ENCODE peak calls at places on chromosomes 5 and 9, in five cellular contexts. O is body of pancreas, C is HCT116, J is SK-N-SH, A is A549. X is an unnamed sample. For H3K4me1, the result is how much of the 10 kb centered on the place peaks cover.

GRCh38 chr5:113050606-113051391 is 74.2 kb downstream of the DCP2 start:
- DNase-seq in C (no peak), J (no peak), A (no peak), O (no peak), X (no peak)

GRCh38 chr5:83856898-83857297 is 136.2 kb upstream of the HAPLN1 start:
- DNase-seq in C (no peak), A (no peak), O (no peak), J (no peak), X (no peak)

GRCh38 chr9:38039907-38040682 is 28.9 kb downstream of the SHB start:
- DNase-seq in C (no peak), O (no peak), J (no peak), A (no peak), X (no peak)

GRCh38 chr9:93133641-93134017 is 422 bp downstream of the NINJ1 start:
- DNase-seq in O (peak), J (peak), C (no peak), A (peak), X (peak)

GRCh38 chr9:655875-656274 is 185.6 kb upstream of the DMRT1 start:
- DNase-seq in O (peak), J (no peak), C (no peak), A (no peak), X (peak)

GRCh38 chr5:73295447-73295846 is 122.5 kb downstream of the TMEM174 start:
- DNase-seq in J (no peak), O (no peak), A (no peak), C (no peak), X (no peak)

GRCh38 chr9:90864779-90865178 is 63.2 kb downstream of the SYK start:
- DNase-seq in J (no peak), O (no peak), A (no peak), C (no peak), X (no peak)

GRCh38 chr5:68505917-68506860 is 290.6 kb downstream of the PIK3R1 start:
- DNase-seq in J (no peak), O (no peak), C (peak), A (peak), X (no peak)

GRCh38 chr9:69940668-69941067 is 103.0 kb upstream of the MAMDC2 start:
- DNase-seq in C (no peak), O (no peak), A (no peak), J (no peak), X (no peak)

GRCh38 chr9:22049411-22049810 is 40.3 kb upstream of the CDKN2B start:
- DNase-seq in J (no peak), O (no peak), A (no peak), C (no peak), X (no peak)

GRCh38 chr9:128825923-128826702 is 3.5 kb downstream of the SPOUT1 start:
- DNase-seq in J (peak), O (no peak), C (peak), A (peak), X (no peak)

GRCh38 chr5:124746916-124747769 is 704 bp upstream of the ZNF608 start:
- DNase-seq in A (peak), O (peak), J (peak), C (peak), X (peak)

GRCh38 chr5:172008689-172009141 is 2.3 kb upstream of the FBXW11 start:
- DNase-seq in J (no peak), O (no peak), A (no peak), C (no peak), X (no peak)

GRCh38 chr5:107248065-107248695 is 422.6 kb downstream of the EFNA5 start:
- DNase-seq in C (peak), A (peak), J (peak), O (peak), X (peak)

GRCh38 chr9:136017813-136018190 is 56.6 kb upstream of the UBAC1 start:
- DNase-seq in O (no peak), C (no peak), J (peak), A (no peak), X (no peak)

GRCh38 chr5:68685861-68686260 is 408.0 kb upstream of the SLC30A5 start:
- DNase-seq in C (no peak), O (no peak), A (no peak), J (no peak), X (no peak)

GRCh38 chr9:97923529-97924108 is 1.3 kb upstream of the TRMO start:
- DNase-seq in C (peak), A (peak), J (peak), O (peak), X (peak)

GRCh38 chr9:11431490-11431889 is 818.7 kb upstream of the PTPRD start:
- DNase-seq in O (no peak), A (no peak), J (no peak), C (no peak), X (no peak)

GRCh38 chr9:14893280-14893679 is 16.9 kb downstream of the FREM1 start:
- DNase-seq in O (no peak), A (no peak), J (no peak), C (no peak), X (no peak)

GRCh38 chr5:176675676-176676360 is 28.5 kb downstream of the TSPAN17 start:
- DNase-seq in J (no peak), O (no peak), A (peak), C (peak), X (no peak)

GRCh38 chr5:163498886-163499285 is 6.5 kb upstream of the MAT2B start:
- DNase-seq in C (no peak), J (no peak), A (no peak), O (no peak), X (no peak)

GRCh38 chr9:27537027-27537435 is 7.4 kb upstream of the MOB3B start:
- DNase-seq in O (no peak), J (no peak), A (no peak), C (no peak), X (no peak)

GRCh38 chr5:109529520-109529919 is 119.7 kb upstream of the PJA2 start:
- DNase-seq in C (no peak), J (no peak), O (peak), A (no peak), X (no peak)

GRCh38 chr9:34190996-34191892 is 12.4 kb downstream of the UBAP1 start:
- DNase-seq in O (no peak), A (peak), J (no peak), C (no peak), X (no peak)

GRCh38 chr9:122265265-122265900 is 701 bp downstream of the MRRF start:
- DNase-seq in A (no peak), C (peak), O (no peak), J (no peak), X (no peak)

GRCh38 chr9:128225770-128226753 is 22.9 kb downstream of the DNM1 start:
- DNase-seq in C (no peak), O (no peak), A (no peak), J (no peak), X (no peak)

GRCh38 chr5:124979174-124979573 is 232.7 kb upstream of the ZNF608 start:
- DNase-seq in O (no peak), C (no peak), A (no peak), J (peak), X (no peak)

GRCh38 chr5:35884125-35884788 is 27.6 kb downstream of the IL7R start:
- DNase-seq in A (no peak), O (no peak), C (no peak), J (no peak), X (no peak)

GRCh38 chr5:94754824-94755223 is 136.4 kb downstream of the SLF1 start:
- DNase-seq in O (no peak), J (no peak), A (no peak), C (no peak), X (no peak)

GRCh38 chr5:153552886-153553285 is 62.4 kb downstream of the GRIA1 start:
- DNase-seq in A (no peak), O (no peak), J (no peak), C (no peak), X (no peak)

GRCh38 chr5:153555420-153556114 is 65.1 kb downstream of the GRIA1 start:
- DNase-seq in C (no peak), A (no peak), O (no peak), J (no peak), X (no peak)

GRCh38 chr5:153546566-153546965 is 56.1 kb downstream of the GRIA1 start:
- DNase-seq in A (no peak), J (no peak), C (no peak), O (no peak), X (no peak)

GRCh38 chr5:153551537-153552079 is 61.1 kb downstream of the GRIA1 start:
- DNase-seq in O (no peak), A (peak), C (peak), J (peak), X (no peak)
- H3K27ac ChIP-seq in O (no peak), A (peak), C (peak), J (peak), X (no peak)

GRCh38 chr9:105291422-105291859 is 47.0 kb downstream of the SLC44A1 start:
- DNase-seq in C (no peak), A (no peak), O (no peak), J (no peak), X (no peak)

GRCh38 chr9:105293408-105293807 is 49.0 kb downstream of the SLC44A1 start:
- DNase-seq in J (no peak), O (no peak), C (no peak), A (no peak), X (no peak)

GRCh38 chr9:105295151-105295550 is 50.7 kb downstream of the SLC44A1 start:
- DNase-seq in O (no peak), J (no peak), C (no peak), A (no peak), X (no peak)

GRCh38 chr9:105290401-105290800 is 46.0 kb downstream of the SLC44A1 start:
- DNase-seq in O (peak), J (no peak), A (no peak), C (no peak), X (no peak)

GRCh38 chr9:105291938-105292337 is 47.5 kb downstream of the SLC44A1 start:
- DNase-seq in O (no peak), C (no peak), A (no peak), J (no peak), X (no peak)
- H3K4me1 ChIP-seq in O (under half), C (under half), A (half or more), J (under half), X (under half)

DNA sequence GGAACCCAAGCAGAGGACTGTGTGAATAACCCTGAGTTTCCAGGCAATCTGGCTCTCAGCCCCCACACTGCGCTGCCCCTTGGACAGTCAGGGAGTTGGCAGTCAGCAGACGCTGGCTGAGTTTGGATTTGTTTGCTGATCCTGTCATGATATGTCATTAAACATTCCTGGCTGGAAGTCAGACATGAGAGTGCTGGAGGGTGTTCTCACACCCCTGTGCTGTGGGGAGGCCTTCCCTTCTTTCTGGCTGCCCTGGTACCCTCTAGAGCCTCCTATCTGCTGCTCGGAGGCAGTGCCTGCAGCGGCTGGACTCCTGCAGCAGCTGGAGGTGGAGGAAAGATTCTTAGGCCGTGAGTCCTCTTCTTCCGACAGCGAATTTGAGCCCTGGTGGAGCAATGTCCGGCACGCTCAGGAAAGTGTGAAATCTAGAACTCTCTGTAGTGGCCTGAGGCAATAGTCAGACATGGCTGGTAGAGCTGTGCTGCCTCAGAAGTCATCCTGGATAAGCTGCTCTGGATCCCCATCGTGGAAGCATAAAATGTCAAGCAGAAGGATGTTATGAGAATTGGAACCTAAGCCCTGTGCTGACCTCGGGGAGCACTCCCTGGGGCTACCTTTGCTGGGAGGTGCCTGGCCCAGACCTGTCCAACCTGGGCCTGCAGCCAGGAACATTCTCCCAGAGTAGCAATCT is 72.0 kb downstream of the PDE8B start:
- DNase-seq in O (peak), A (no peak), C (no peak), J (peak), X (no peak)
- H3K27ac ChIP-seq in O (peak), A (peak), C (no peak), J (no peak), X (no peak)

GRCh38 chr5:114838937-114839336 is 330.8 kb downstream of the TRIM36 start:
- DNase-seq in O (no peak), C (no peak), A (no peak), J (no peak), X (no peak)

DNA sequence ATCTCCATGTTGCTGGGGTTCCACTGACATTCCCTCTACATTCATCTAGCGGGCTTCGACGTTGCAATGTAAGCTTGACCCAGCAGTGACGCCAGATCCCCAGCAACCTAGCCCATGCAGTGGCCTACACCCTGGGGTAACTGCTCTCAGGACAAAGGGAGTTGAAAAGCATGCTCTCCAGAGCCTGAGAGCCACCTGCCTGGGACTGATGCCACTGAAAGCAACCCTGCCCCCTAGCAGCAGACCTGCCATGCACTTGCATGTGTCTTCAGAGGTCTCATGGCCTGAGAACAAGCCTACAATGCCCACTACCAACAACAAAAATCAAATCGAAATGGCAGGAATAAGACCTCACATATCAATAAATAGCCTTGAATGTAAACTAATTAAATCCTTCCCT is 330.3 kb downstream of the TRIM36 start:
- DNase-seq in J (no peak), O (no peak), A (no peak), C (no peak), X (no peak)
- H3K4me1 ChIP-seq in J (under half), O (under half), A (under half), C (under half), X (under half)

GRCh38 chr9:137798901-137799629 is 78.5 kb upstream of the CACNA1B start:
- DNase-seq in C (no peak), O (no peak), J (no peak), A (no peak), X (no peak)
- H3K27ac ChIP-seq in C (no peak), O (no peak), J (no peak), A (no peak), X (no peak)

X was measured in testis.